ENCODE peak calls at places on chromosomes 4 and X, in five cellular contexts. One of them, this sample, is unnamed.
A peak's percentile ranks its signal among the peaks of the same experiment; 100 is the strongest.

GRCh38 chrX:3522016-3522690 is 175.7 kb upstream of the MXRA5 start:
- DNase-seq in B cell: no peak
- DNase-seq in epithelial cell of esophagus: no peak
- DNase-seq in H9: no peak
- DNase-seq in A549: no peak
- DNase-seq in this sample: no peak

GRCh38 chrX:87878926-87879325 is 361.3 kb downstream of the KLHL4 start:
- DNase-seq in H9: no peak
- DNase-seq in A549: no peak
- DNase-seq in B cell: no peak
- DNase-seq in epithelial cell of esophagus: no peak
- DNase-seq in this sample: no peak

GRCh38 chrX:15107367-15107988 is 162.4 kb downstream of the ASB9 start:
- DNase-seq in B cell: peak; percentile 1
- DNase-seq in epithelial cell of esophagus: peak; percentile 2
- DNase-seq in A549: peak; percentile 18
- DNase-seq in H9: no peak
- DNase-seq in this sample: no peak

GRCh38 chr4:182778222-182778982 is 138.8 kb downstream of the DCTD start:
- DNase-seq in H9: no peak
- DNase-seq in B cell: no peak
- DNase-seq in A549: no peak
- DNase-seq in epithelial cell of esophagus: peak; percentile 43
- DNase-seq in this sample: no peak

GRCh38 chr4:113978561-113979156 is 788 bp downstream of the ARSJ start:
- DNase-seq in H9: peak; percentile 56
- DNase-seq in A549: peak; percentile 21
- DNase-seq in B cell: no peak
- DNase-seq in epithelial cell of esophagus: peak; percentile 46
- DNase-seq in this sample: no peak

GRCh38 chr4:59314637-59315036 is 1885.5 kb upstream of the ADGRL3 start:
- DNase-seq in epithelial cell of esophagus: no peak
- DNase-seq in H9: no peak
- DNase-seq in B cell: no peak
- DNase-seq in A549: no peak
- DNase-seq in this sample: no peak

GRCh38 chr4:156098846-156099245 is 145.2 kb upstream of the CTSO start:
- DNase-seq in B cell: no peak
- DNase-seq in epithelial cell of esophagus: no peak
- DNase-seq in H9: no peak
- DNase-seq in A549: no peak
- DNase-seq in this sample: no peak

GRCh38 chr4:159013692-159014091 is 89.2 kb upstream of the RAPGEF2 start:
- DNase-seq in A549: no peak
- DNase-seq in epithelial cell of esophagus: no peak
- DNase-seq in H9: no peak
- DNase-seq in B cell: no peak
- DNase-seq in this sample: no peak

GRCh38 chr4:124980276-124980752 is 267.8 kb upstream of the ANKRD50 start:
- DNase-seq in H9: no peak
- DNase-seq in epithelial cell of esophagus: peak; percentile 64
- DNase-seq in B cell: no peak
- DNase-seq in A549: no peak
- DNase-seq in this sample: no peak

GRCh38 chr4:158291334-158292055 is 81.2 kb downstream of the TMEM144 start:
- DNase-seq in epithelial cell of esophagus: no peak
- DNase-seq in H9: no peak
- DNase-seq in B cell: no peak
- DNase-seq in A549: no peak
- DNase-seq in this sample: no peak

GRCh38 chr4:41967392-41967791 is 14.2 kb upstream of the DCAF4L1 start:
- DNase-seq in H9: no peak
- DNase-seq in B cell: no peak
- DNase-seq in A549: no peak
- DNase-seq in epithelial cell of esophagus: peak; percentile 68
- DNase-seq in this sample: no peak

GRCh38 chrX:68018248-68019203 is 414.8 kb downstream of the OPHN1 start:
- DNase-seq in epithelial cell of esophagus: peak; percentile 33
- DNase-seq in A549: peak; percentile 37
- DNase-seq in H9: peak; percentile 68
- DNase-seq in B cell: no peak
- DNase-seq in this sample: no peak
- TF ChIP-seq CTCF in epithelial cell of esophagus: peak; percentile 49
- TF ChIP-seq CTCF in A549: peak; percentile 6
- TF ChIP-seq CTCF in H9: peak; percentile 73
- TF ChIP-seq CTCF in B cell: no peak
- TF ChIP-seq CTCF in this sample: peak; percentile 23

DNA sequence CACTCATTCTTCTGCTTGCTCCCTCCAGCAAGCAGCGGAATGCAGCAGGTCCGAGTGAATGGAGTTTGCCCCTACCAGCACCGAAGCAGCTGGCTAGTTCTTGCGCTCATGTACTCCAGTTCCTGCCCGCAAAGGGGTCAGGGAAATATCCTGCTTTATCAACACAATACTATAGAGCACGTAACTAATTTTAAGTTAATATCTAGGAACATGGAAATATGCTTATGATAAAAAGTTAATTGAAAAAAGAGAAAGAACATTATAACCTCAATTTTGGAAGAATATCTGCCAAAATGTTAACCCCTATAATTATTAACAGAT is 195.6 kb downstream of the SNCA start:
- DNase-seq in B cell: no peak
- DNase-seq in H9: no peak
- DNase-seq in epithelial cell of esophagus: no peak
- DNase-seq in A549: no peak
- DNase-seq in this sample: no peak
- TF ChIP-seq CTCF in B cell: no peak
- TF ChIP-seq CTCF in H9: peak; percentile 3
- TF ChIP-seq CTCF in epithelial cell of esophagus: no peak
- TF ChIP-seq CTCF in A549: no peak
- TF ChIP-seq CTCF in this sample: no peak

DNA sequence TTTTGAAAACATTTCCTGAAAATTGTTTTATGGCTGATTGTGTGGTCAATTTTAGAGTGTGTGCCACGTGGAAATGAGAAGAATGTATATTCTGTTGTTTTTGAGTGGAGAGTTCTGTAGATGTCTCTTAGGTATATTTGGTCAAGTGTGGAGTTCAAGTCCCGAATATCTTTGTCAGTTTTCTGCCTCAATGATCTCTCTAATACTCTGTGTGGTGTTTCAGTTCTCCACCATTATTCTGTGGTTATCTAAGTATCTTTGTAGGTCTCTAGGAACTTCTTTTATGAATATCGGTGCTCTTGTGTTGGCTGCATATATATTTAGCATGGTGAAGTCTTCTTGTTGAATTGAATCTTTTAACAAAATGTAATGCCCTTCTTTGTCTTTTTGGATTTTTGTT is 113.3 kb downstream of the LINC00632 start:
- DNase-seq in H9: no peak
- DNase-seq in B cell: no peak
- DNase-seq in A549: no peak
- DNase-seq in epithelial cell of esophagus: no peak
- DNase-seq in this sample: no peak
- TF ChIP-seq CTCF in H9: no peak
- TF ChIP-seq CTCF in B cell: no peak
- TF ChIP-seq CTCF in A549: no peak
- TF ChIP-seq CTCF in epithelial cell of esophagus: no peak
- TF ChIP-seq CTCF in this sample: no peak

DNA sequence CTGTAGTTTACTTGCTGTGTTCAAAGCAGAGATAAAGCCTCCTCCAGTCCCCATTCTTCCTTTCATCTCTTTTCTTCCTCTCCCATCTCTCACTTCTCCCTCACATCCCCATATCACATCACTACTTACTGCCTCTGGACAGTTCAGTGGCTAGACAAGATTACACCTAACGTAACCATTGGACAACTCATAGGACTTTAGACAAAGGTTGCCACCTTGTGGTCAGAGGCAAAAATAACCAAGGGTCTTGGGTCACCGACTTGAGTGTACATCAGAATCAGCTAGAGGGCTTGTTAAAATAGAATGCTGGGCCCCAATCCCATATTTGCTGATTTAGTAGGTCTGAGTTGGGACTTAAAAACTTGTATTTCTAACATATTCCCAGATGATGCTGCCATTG is 109.3 kb upstream of the DGKK start:
- DNase-seq in A549: peak; percentile 66
- DNase-seq in H9: peak; percentile 47
- DNase-seq in B cell: peak; percentile 52
- DNase-seq in epithelial cell of esophagus: peak; percentile 60
- DNase-seq in this sample: peak; percentile 45
- TF ChIP-seq CTCF in A549: peak; percentile 53
- TF ChIP-seq CTCF in H9: peak; percentile 73
- TF ChIP-seq CTCF in B cell: peak; percentile 66
- TF ChIP-seq CTCF in epithelial cell of esophagus: peak; percentile 56
- TF ChIP-seq CTCF in this sample: peak; percentile 73

GRCh38 chr4:79964715-79965345 is 108.2 kb downstream of the ANTXR2 start:
- DNase-seq in A549: no peak
- DNase-seq in H9: peak; percentile 78
- DNase-seq in B cell: no peak
- DNase-seq in epithelial cell of esophagus: peak; percentile 9
- DNase-seq in this sample: no peak
- TF ChIP-seq CTCF in A549: no peak
- TF ChIP-seq CTCF in H9: no peak
- TF ChIP-seq CTCF in B cell: no peak
- TF ChIP-seq CTCF in epithelial cell of esophagus: no peak
- TF ChIP-seq CTCF in this sample: no peak

This sample was measured in GM13977.